ENCODE peak calls at places on chromosomes 2 and 18, in eight cellular contexts. K is AG09319, A is GM23338, P is thoracic aorta, V is GM10248, I is Peyer's patch, W is WTC11, F is fibroblast of pulmonary artery. D is an unnamed sample.

GRCh38 chr2:134899204-134899603 is 19.4 kb upstream of the CCNT2 start:
- DNase-seq in I (no peak), K (no peak), V (no peak), P (no peak), F (no peak), W (no peak), A (no peak), D (no peak)

GRCh38 chr2:219430633-219431615 is 3.7 kb upstream of the SPEG start:
- DNase-seq in V (no peak), I (no peak), P (no peak), K (no peak), A (peak), F (peak), W (no peak), D (no peak)

GRCh38 chr18:9619990-9620389 is 5.6 kb upstream of the PPP4R1 start:
- DNase-seq in P (no peak), V (no peak), K (no peak), I (no peak), W (no peak), F (peak), A (no peak), D (no peak)

GRCh38 chr2:99674031-99674430 is 184.2 kb upstream of the REV1 start:
- DNase-seq in P (no peak), A (no peak), I (no peak), K (no peak), W (no peak), V (no peak), F (no peak), D (no peak)

GRCh38 chr2:168494190-168494711 is 38.2 kb downstream of the CERS6 start:
- DNase-seq in I (no peak), F (peak), V (no peak), A (peak), K (no peak), W (peak), P (no peak), D (no peak)

GRCh38 chr2:104476563-104476988 is 377.3 kb upstream of the POU3F3 start:
- DNase-seq in K (no peak), A (no peak), I (no peak), F (no peak), V (no peak), P (no peak), W (no peak), D (no peak)

GRCh38 chr2:160388464-160389263 is 104.9 kb downstream of the RBMS1 start:
- DNase-seq in F (no peak), K (no peak), I (peak), V (no peak), W (no peak), P (no peak), A (peak), D (no peak)

GRCh38 chr2:63257473-63257872 is 206.8 kb downstream of the OTX1 start:
- DNase-seq in F (no peak), W (no peak), K (no peak), P (no peak), I (no peak), V (no peak), A (no peak), D (no peak)

GRCh38 chr2:71697106-71698010 is 244.0 kb downstream of the DYSF start:
- DNase-seq in W (no peak), V (no peak), K (no peak), P (no peak), A (no peak), I (no peak), F (no peak), D (no peak)

GRCh38 chr2:9770308-9771100 is 72.8 kb upstream of the TAF1B start:
- DNase-seq in F (peak), K (peak), P (peak), W (peak), A (peak), V (peak), I (peak), D (peak)

GRCh38 chr18:53817976-53818950 is 406.2 kb downstream of the MBD2 start:
- DNase-seq in W (no peak), K (no peak), I (no peak), F (no peak), V (no peak), A (no peak), P (no peak), D (no peak)

GRCh38 chr2:46861916-46862315 is 53.7 kb downstream of the MCFD2 start:
- DNase-seq in F (no peak), I (no peak), P (no peak), W (no peak), A (no peak), K (no peak), V (no peak), D (no peak)

GRCh38 chr2:230711224-230711623 is 1.4 kb upstream of the CAB39 start:
- DNase-seq in F (no peak), P (no peak), A (no peak), W (no peak), I (no peak), V (no peak), K (no peak), D (no peak)

GRCh38 chr2:1078326-1078885 is 127.8 kb downstream of the SNTG2 start:
- DNase-seq in W (no peak), I (no peak), K (no peak), A (no peak), P (no peak), V (no peak), F (no peak), D (no peak)

GRCh38 chr18:79251021-79251420 is 144.7 kb upstream of the NFATC1 start:
- DNase-seq in A (no peak), P (no peak), W (no peak), F (no peak), I (no peak), V (no peak), K (no peak), D (no peak)

GRCh38 chr2:241796209-241796608 is 12.8 kb upstream of the NEU4 start:
- DNase-seq in P (no peak), F (no peak), V (peak), W (no peak), A (no peak), K (no peak), I (no peak), D (no peak)

GRCh38 chr18:78192044-78192443 is 787.6 kb upstream of the SALL3 start:
- DNase-seq in A (no peak), F (no peak), V (no peak), I (no peak), P (no peak), W (peak), K (no peak), D (no peak)

GRCh38 chr2:223697921-223698645 is 95.9 kb upstream of the SCG2 start:
- DNase-seq in W (no peak), K (no peak), A (peak), P (no peak), I (no peak), F (no peak), V (no peak), D (no peak)

GRCh38 chr2:106956879-106957278 is 70.9 kb upstream of the ST6GAL2 start:
- DNase-seq in P (no peak), A (peak), F (peak), K (peak), I (no peak), W (no peak), V (no peak), D (no peak)

GRCh38 chr2:229268626-229269025 is 2.5 kb downstream of the PID1 start:
- DNase-seq in A (no peak), F (no peak), P (no peak), W (no peak), I (no peak), V (no peak), K (no peak), D (no peak)

GRCh38 chr2:133072837-133073694 is 403.1 kb upstream of the LYPD1 start:
- DNase-seq in P (no peak), F (no peak), I (no peak), A (no peak), W (no peak), V (no peak), K (no peak), D (no peak)

GRCh38 chr18:11654736-11655604 is 34.1 kb upstream of the GNAL start:
- DNase-seq in I (no peak), K (no peak), W (peak), A (peak), F (peak), V (peak), P (no peak), D (peak)

GRCh38 chr2:1940660-1941059 is 196.3 kb upstream of the PXDN start:
- DNase-seq in K (no peak), A (no peak), P (no peak), I (no peak), F (no peak), W (no peak), V (no peak), D (no peak)

GRCh38 chr2:25700221-25700660 is 26.9 kb upstream of the DTNB start:
- DNase-seq in V (peak), P (no peak), W (no peak), I (no peak), A (peak), K (no peak), F (peak), D (no peak)

GRCh38 chr2:34254272-34254882 is 655.3 kb upstream of the FAM98A start:
- DNase-seq in W (no peak), K (no peak), P (no peak), I (no peak), V (no peak), F (no peak), A (no peak), D (no peak)

GRCh38 chr2:168635065-168635577 is 167.3 kb upstream of the NOSTRIN start:
- DNase-seq in A (peak), W (no peak), P (no peak), V (no peak), F (peak), K (no peak), I (no peak), D (no peak)

GRCh38 chr2:109208071-109208950 is 79.3 kb downstream of the SH3RF3 start:
- DNase-seq in P (no peak), A (peak), V (no peak), K (peak), F (no peak), W (peak), I (no peak), D (no peak)
- TF ChIP-seq CTCF in P (no peak), A (peak), V (peak), K (no peak), F (no peak), W (no peak), I (no peak), D (no peak)

DNA sequence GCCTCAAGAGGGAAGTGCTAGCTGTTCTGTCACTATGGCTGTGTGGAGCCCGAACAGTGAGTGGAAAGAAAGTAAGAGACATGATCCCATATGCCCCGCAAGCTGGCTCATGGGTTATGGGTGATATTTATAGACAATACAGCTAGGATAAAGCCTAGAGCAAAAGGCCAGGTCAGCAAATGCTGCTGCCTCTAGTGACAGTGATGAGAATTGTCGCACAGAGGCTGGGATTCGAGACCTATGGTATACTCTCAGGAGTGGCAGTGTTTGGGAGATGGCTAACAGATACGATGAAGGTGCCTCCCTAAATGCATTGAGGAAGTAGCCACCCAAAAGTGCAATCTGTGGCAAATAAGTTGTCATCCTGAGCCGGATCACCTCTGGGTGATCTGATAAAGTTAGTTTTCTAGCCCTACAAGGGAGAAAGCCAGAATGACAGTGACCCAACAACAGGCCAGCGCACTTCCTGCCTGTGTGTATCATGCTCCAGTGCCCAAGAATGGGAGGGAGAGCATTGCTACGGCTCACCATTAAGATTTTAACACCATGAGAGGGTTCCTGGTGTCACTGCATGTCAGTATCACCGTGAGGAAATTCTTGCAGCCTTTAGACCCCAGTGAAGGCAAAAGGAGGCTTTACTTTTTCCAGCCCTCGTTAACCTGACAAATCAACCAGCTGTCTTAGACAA is 92.3 kb upstream of the TGFA start:
- DNase-seq in F (no peak), A (peak), I (no peak), W (peak), V (no peak), P (no peak), K (no peak), D (no peak)
- TF ChIP-seq CTCF in F (peak), A (peak), I (no peak), W (peak), V (no peak), P (no peak), K (no peak), D (no peak)

GRCh38 chr2:191350826-191351225 is 105.6 kb downstream of the MYO1B start:
- DNase-seq in I (no peak), A (no peak), W (no peak), P (no peak), V (no peak), K (no peak), F (no peak), D (no peak)

GRCh38 chr2:191347881-191348280 is 102.7 kb downstream of the MYO1B start:
- DNase-seq in F (no peak), V (no peak), A (no peak), K (no peak), I (no peak), P (no peak), W (no peak), D (no peak)

GRCh38 chr2:191351921-191352320 is 106.7 kb downstream of the MYO1B start:
- DNase-seq in F (peak), W (no peak), K (no peak), A (no peak), P (no peak), I (no peak), V (no peak), D (no peak)

GRCh38 chr2:191351298-191351697 is 106.1 kb downstream of the MYO1B start:
- DNase-seq in K (no peak), A (no peak), V (no peak), F (no peak), I (no peak), P (no peak), W (no peak), D (no peak)

GRCh38 chr2:191349990-191350389 is 104.8 kb downstream of the MYO1B start:
- DNase-seq in I (no peak), P (no peak), W (no peak), K (no peak), V (no peak), A (no peak), F (no peak), D (no peak)
- TF ChIP-seq CTCF in I (no peak), P (no peak), W (no peak), K (no peak), V (no peak), A (peak), F (peak), D (no peak)

DNA sequence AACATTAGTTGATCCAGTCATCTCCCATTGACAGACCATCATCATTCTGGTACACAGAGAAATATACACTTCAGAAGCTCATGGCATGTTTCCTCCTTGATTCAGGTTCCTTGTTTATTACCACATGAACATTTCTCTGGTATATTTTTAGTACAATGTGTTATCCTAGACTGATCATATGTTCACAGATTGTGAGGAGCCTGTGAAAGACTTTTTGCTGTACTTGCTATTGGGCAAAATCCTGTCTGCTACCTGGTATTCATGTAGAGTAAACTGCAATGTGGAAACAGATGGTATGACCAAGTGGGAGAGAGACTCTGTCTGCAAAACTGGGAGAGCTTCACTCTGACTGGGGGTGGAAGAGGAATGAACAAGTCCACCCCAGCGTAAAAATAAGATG is 657.2 kb downstream of the IRS1 start:
- DNase-seq in W (no peak), V (no peak), F (no peak), I (no peak), K (no peak), A (no peak), P (no peak), D (no peak)
- TF ChIP-seq CTCF in W (no peak), V (no peak), F (no peak), I (no peak), K (no peak), A (no peak), P (no peak), D (no peak)